ENCODE peak calls at places on chromosomes 13 and 19, in six cellular contexts. C is OCI-LY7; Y is heart right ventricle; N is cardiac muscle cell; M is kidney epithelial cell; T is CD8-positive, alpha-beta T cell. A is an unnamed sample.
A peak's percentile ranks its signal among the peaks of the same experiment; 100 is the strongest.

GRCh38 chr19:10780368-10780767 is 55.6 kb downstream of the TMED1 start:
- DNase-seq in C (no peak), Y (no peak), N (no peak), M (no peak), T (no peak), A (no peak)

GRCh38 chr19:21835810-21836444 is at the start of gene ZNF43:
- DNase-seq in C (peak; percentile 96), Y (peak; percentile 96), N (peak; percentile 95), M (peak; percentile 64), T (peak; percentile 94), A (peak; percentile 98)

GRCh38 chr19:31334849-31335624 is 14.2 kb downstream of the TSHZ3 start:
- DNase-seq in C (no peak), Y (no peak), N (no peak), M (no peak), T (no peak), A (no peak)

GRCh38 chr19:19480688-19481087 is 34.7 kb downstream of the TSSK6 start:
- DNase-seq in C (no peak), Y (no peak), N (no peak), M (no peak), T (no peak), A (no peak)

GRCh38 chr19:2807379-2808128 is 12.1 kb upstream of the ZNF554 start:
- DNase-seq in C (no peak), Y (no peak), N (no peak), M (no peak), T (no peak), A (no peak)

GRCh38 chr19:41872775-41873647 is 4.1 kb upstream of the CD79A start:
- DNase-seq in C (peak; percentile 77), Y (peak; percentile 61), N (peak; percentile 76), M (no peak), T (peak; percentile 83), A (no peak)

GRCh38 chr13:22648325-22648758 is 532.4 kb upstream of the SGCG start:
- DNase-seq in C (no peak), Y (no peak), N (peak; percentile 61), M (no peak), T (no peak), A (no peak)

GRCh38 chr13:63696055-63696454 is 2280.4 kb upstream of the PCDH20 start:
- DNase-seq in C (no peak), Y (no peak), N (no peak), M (no peak), T (no peak), A (no peak)

GRCh38 chr19:20186163-20186562 is 19.1 kb downstream of the ZNF486 start:
- DNase-seq in C (no peak), Y (no peak), N (no peak), M (no peak), T (no peak), A (no peak)

GRCh38 chr19:4692275-4693077 is 22.3 kb upstream of the MYDGF start:
- DNase-seq in C (no peak), Y (no peak), N (no peak), M (no peak), T (no peak), A (no peak)

GRCh38 chr13:33452873-33453558 is 167.5 kb upstream of the STARD13 start:
- DNase-seq in C (no peak), Y (no peak), N (no peak), M (no peak), T (no peak), A (peak; percentile 70)

GRCh38 chr19:41945135-41945766 is 13.9 kb downstream of the RABAC1 start:
- DNase-seq in C (peak; percentile 97), Y (no peak), N (no peak), M (no peak), T (peak; percentile 86), A (no peak)

GRCh38 chr13:30792257-30793000 is 57.1 kb downstream of the ALOX5AP start:
- DNase-seq in C (no peak), Y (peak; percentile 71), N (no peak), M (peak; percentile 84), T (peak; percentile 36), A (peak; percentile 78)

GRCh38 chr13:113947321-113948033 is 26.4 kb downstream of the C13orf46 start:
- DNase-seq in C (no peak), Y (no peak), N (no peak), M (no peak), T (no peak), A (peak; percentile 82)

GRCh38 chr19:28731577-28731976 is 481.4 kb downstream of the UQCRFS1 start:
- DNase-seq in C (no peak), Y (no peak), N (no peak), M (no peak), T (no peak), A (no peak)

GRCh38 chr19:28731113-28731512 is 481.8 kb downstream of the UQCRFS1 start:
- DNase-seq in C (no peak), Y (no peak), N (no peak), M (no peak), T (no peak), A (no peak)

GRCh38 chr19:28727133-28727834 is 485.7 kb downstream of the UQCRFS1 start:
- DNase-seq in C (no peak), Y (peak; percentile 19), N (peak; percentile 66), M (no peak), T (peak; percentile 52), A (no peak)

GRCh38 chr19:28727835-28728159 is 485.2 kb downstream of the UQCRFS1 start:
- DNase-seq in C (no peak), Y (no peak), N (no peak), M (no peak), T (no peak), A (no peak)

DNA sequence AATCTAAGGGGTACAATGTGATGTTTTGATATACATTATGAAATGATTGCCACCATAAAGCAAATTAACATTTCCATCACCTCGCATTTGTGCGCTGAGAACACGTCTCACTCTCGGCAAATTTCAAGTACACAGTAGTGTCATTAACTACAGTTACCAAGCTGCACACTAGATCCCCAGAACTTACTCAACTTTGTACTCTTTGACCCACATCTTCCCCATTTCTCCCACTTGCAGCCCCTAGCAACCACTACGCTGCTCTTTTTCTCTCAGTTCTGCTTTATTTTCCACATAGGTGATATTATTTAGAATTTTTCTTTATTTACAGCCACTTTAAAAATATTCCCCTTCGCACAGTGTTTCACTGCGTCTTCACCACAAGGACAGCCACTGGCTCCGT is 486.4 kb downstream of the UQCRFS1 start:
- DNase-seq in C (no peak), Y (no peak), N (no peak), M (no peak), T (no peak), A (no peak)
- H3K4me3 ChIP-seq in C (no peak overlapping the region), Y (no peak overlapping the region), N (no peak overlapping the region), M (no peak overlapping the region), T (no peak overlapping the region), A (no peak overlapping the region)

GRCh38 chr19:46741447-46741846 is 4.4 kb upstream of the FKRP start:
- DNase-seq in C (no peak), Y (no peak), N (no peak), M (no peak), T (no peak), A (no peak)

GRCh38 chr19:46745030-46745429 is 827 bp upstream of the FKRP start:
- DNase-seq in C (no peak), Y (no peak), N (no peak), M (no peak), T (no peak), A (no peak)

GRCh38 chr19:46746281-46746965 is at the start of gene STRN4:
- DNase-seq in C (peak; percentile 79), Y (peak; percentile 63), N (peak; percentile 75), M (no peak), T (peak; percentile 77), A (peak; percentile 57)

GRCh38 chr19:46745521-46746280 is at the start of gene FKRP:
- DNase-seq in C (peak; percentile 36), Y (peak; percentile 55), N (peak; percentile 63), M (no peak), T (peak; percentile 61), A (peak; percentile 48)

GRCh38 chr19:46744005-46744691 is 1.7 kb upstream of the FKRP start:
- DNase-seq in C (no peak), Y (no peak), N (no peak), M (no peak), T (no peak), A (no peak)
- H3K4me3 ChIP-seq in C (peak overlapping the region; percentile 99), Y (no peak overlapping the region), N (no peak overlapping the region), M (no peak overlapping the region), T (no peak overlapping the region), A (no peak overlapping the region)

DNA sequence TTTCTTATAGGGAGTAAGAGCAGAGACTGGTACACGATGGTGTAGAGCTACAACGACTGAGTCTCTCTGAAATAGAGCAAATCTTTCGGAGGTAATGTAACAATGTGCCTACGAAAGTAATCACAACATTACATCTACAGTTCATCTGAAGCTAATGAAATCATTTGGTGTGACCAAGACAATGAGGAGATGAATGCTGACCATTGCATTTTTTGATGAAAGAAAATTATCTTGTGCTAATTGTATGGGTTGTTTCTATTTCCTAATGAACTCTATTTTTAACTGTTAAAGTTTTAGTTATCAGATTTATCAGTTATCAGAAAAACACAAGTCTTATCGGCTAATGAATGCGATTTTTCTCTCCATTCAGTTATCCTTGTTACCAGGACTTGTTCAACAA is 913.4 kb downstream of the SLITRK6 start:
- DNase-seq in C (no peak), Y (no peak), N (no peak), M (no peak), T (no peak), A (no peak)
- H3K4me3 ChIP-seq in C (no peak overlapping the region), Y (no peak overlapping the region), N (no peak overlapping the region), M (no peak overlapping the region), T (no peak overlapping the region), A (no peak overlapping the region)

GRCh38 chr13:32381539-32381938 is 46.4 kb downstream of the N4BP2L1 start:
- DNase-seq in C (no peak), Y (no peak), N (peak; percentile 49), M (peak; percentile 5), T (no peak), A (no peak)

GRCh38 chr13:32378012-32378411 is 49.9 kb downstream of the N4BP2L1 start:
- DNase-seq in C (no peak), Y (no peak), N (no peak), M (no peak), T (no peak), A (no peak)

DNA sequence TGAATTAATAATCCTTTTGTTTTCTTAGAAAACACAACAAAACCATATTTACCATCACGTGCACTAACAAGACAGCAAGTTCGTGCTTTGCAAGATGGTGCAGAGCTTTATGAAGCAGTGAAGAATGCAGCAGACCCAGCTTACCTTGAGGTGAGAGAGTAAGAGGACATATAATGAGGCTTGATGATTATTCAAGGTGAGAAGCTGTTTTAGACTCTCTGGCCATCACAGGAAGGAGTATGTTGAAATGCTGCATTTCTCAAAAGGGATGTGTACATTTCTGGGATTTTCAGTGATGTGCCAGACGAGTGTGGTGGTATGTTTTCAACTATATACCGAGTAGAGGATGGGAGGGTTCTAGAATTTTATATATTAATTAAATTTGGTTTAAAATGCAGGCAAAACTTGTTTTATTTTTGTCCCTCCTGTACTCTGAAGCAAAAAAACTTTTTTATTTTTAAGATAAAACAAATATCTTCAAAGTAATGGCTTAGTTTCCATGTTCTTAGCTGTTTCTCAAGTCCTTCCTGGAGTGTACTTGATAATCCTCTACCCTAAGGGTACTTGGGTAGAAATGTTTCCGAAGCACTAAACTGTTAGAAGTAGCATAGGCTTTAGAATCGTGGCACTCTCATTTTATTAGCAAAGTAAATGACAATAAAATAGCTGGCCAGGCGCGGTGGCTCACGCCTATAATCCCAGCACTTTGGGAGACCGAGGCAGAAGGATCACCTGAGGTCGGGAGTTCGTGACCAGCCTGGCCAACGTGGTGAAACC is 51.1 kb downstream of the N4BP2L1 start:
- DNase-seq in C (no peak), Y (no peak), N (no peak), M (no peak), T (no peak), A (no peak)
- H3K4me3 ChIP-seq in C (no peak overlapping the region), Y (no peak overlapping the region), N (no peak overlapping the region), M (no peak overlapping the region), T (no peak overlapping the region), A (no peak overlapping the region)

A was measured in uterus.